ENCODE peak calls at places on chromosomes 11 and 22, in six cellular contexts. X, V, T, L, Q and U are unnamed samples. For H3K36me3 and H3K27me3, the result is how much of the 10 kb centered on the place peaks cover.

GRCh38 chr22:39997939-39998726 is 3.4 kb downstream of the FAM83F start:
- DNase-seq in X (peak), V (peak), T (no peak), L (no peak), Q (no peak), U (peak)

GRCh38 chr22:37330200-37331033 is 48.1 kb downstream of the CYTH4 start:
- DNase-seq in X (peak), V (no peak), T (no peak), L (no peak), Q (no peak), U (peak)

GRCh38 chr22:32661296-32661695 is 140.2 kb upstream of the TIMP3 start:
- DNase-seq in X (peak), V (peak), T (no peak), L (peak), Q (no peak), U (peak)

GRCh38 chr11:109914809-109915653 is 178.2 kb upstream of the ZC3H12C start:
- DNase-seq in X (peak), V (no peak), T (no peak), L (no peak), Q (no peak), U (peak)

GRCh38 chr22:17808688-17809403 is 34.6 kb upstream of the BID start:
- DNase-seq in X (no peak), V (no peak), T (no peak), L (peak), Q (no peak), U (no peak)

GRCh38 chr11:128610765-128611617 is 23.6 kb upstream of the ETS1 start:
- DNase-seq in X (no peak), V (no peak), T (peak), L (no peak), Q (peak), U (no peak)

GRCh38 chr11:74492084-74492483 is 1.4 kb downstream of the LIPT2 start:
- DNase-seq in X (no peak), V (no peak), T (no peak), L (no peak), Q (no peak), U (no peak)

GRCh38 chr11:68444566-68444965 is 16.0 kb upstream of the PPP6R3 start:
- DNase-seq in X (no peak), V (no peak), T (no peak), L (no peak), Q (no peak), U (no peak)

GRCh38 chr11:76233196-76233921 is 27.1 kb upstream of the WNT11 start:
- DNase-seq in X (no peak), V (no peak), T (no peak), L (no peak), Q (no peak), U (no peak)

GRCh38 chr11:60803273-60803936 is 18.3 kb downstream of the MS4A10 start:
- DNase-seq in X (no peak), V (no peak), T (no peak), L (no peak), Q (no peak), U (no peak)

GRCh38 chr11:27423125-27423524 is 49.5 kb downstream of the LGR4 start:
- DNase-seq in X (peak), V (peak), T (no peak), L (peak), Q (no peak), U (peak)

GRCh38 chr11:2977113-2977512 is 15.0 kb downstream of the NAP1L4 start:
- DNase-seq in X (no peak), V (no peak), T (no peak), L (peak), Q (no peak), U (no peak)

GRCh38 chr11:2968501-2968900 is 23.6 kb downstream of the NAP1L4 start:
- DNase-seq in X (no peak), V (no peak), T (no peak), L (no peak), Q (no peak), U (no peak)

GRCh38 chr11:2976289-2977063 is 15.7 kb downstream of the NAP1L4 start:
- DNase-seq in X (no peak), V (no peak), T (no peak), L (no peak), Q (no peak), U (no peak)

GRCh38 chr11:2975594-2975993 is 16.5 kb downstream of the NAP1L4 start:
- DNase-seq in X (peak), V (no peak), T (peak), L (peak), Q (no peak), U (no peak)

GRCh38 chr11:2974272-2974671 is 17.9 kb downstream of the NAP1L4 start:
- DNase-seq in X (no peak), V (no peak), T (no peak), L (no peak), Q (no peak), U (no peak)
- H3K36me3 ChIP-seq in X (under half), V (half or more), T (half or more), L (half or more), Q (half or more), U (half or more)

GRCh38 chr11:73226297-73227006 is 8.4 kb downstream of the P2RY2 start:
- DNase-seq in X (no peak), V (no peak), T (no peak), L (peak), Q (no peak), U (no peak)

GRCh38 chr11:73227571-73228211 is 9.6 kb downstream of the P2RY2 start:
- DNase-seq in X (peak), V (no peak), T (no peak), L (peak), Q (no peak), U (no peak)

GRCh38 chr11:73225001-73225686 is 7.1 kb downstream of the P2RY2 start:
- DNase-seq in X (no peak), V (no peak), T (no peak), L (peak), Q (no peak), U (no peak)

GRCh38 chr11:73223998-73224730 is 6.1 kb downstream of the P2RY2 start:
- DNase-seq in X (no peak), V (no peak), T (no peak), L (peak), Q (no peak), U (no peak)

GRCh38 chr11:73225851-73226250 is 7.8 kb downstream of the P2RY2 start:
- DNase-seq in X (no peak), V (no peak), T (no peak), L (peak), Q (no peak), U (no peak)
- H3K27me3 ChIP-seq in X (under half), V (under half), T (under half), L (under half), Q (under half), U (under half)

GRCh38 chr11:11568651-11569229 is 53.1 kb downstream of the GALNT18 start:
- DNase-seq in X (peak), V (no peak), T (no peak), L (no peak), Q (no peak), U (no peak)
- TF ChIP-seq CTCF in X (no peak), V (no peak), T (no peak), L (no peak), Q (no peak), U (no peak)

GRCh38 chr11:1008001-1008400 is 28.5 kb downstream of the MUC6 start:
- DNase-seq in X (no peak), V (no peak), T (no peak), L (no peak), Q (no peak), U (no peak)
- H3K36me3 ChIP-seq in X (under half), V (half or more), T (under half), L (under half), Q (half or more), U (under half)

GRCh38 chr11:7686761-7687160 is 13.5 kb upstream of the CYB5R2 start:
- DNase-seq in X (no peak), V (no peak), T (no peak), L (no peak), Q (no peak), U (no peak)
- H3K27me3 ChIP-seq in X (under half), V (under half), T (under half), L (under half), Q (under half), U (under half)